ENCODE peak calls at places on chromosomes 7 and 10, in ten cellular contexts. P is NCI-H1105 treated with DMSO at 0.1 percent for 48 hours; J is fibroblast of villous mesenchyme; T is activated CD8-positive, alpha-beta memory T cell treated with anti-CD3 and anti-CD28 coated beads, Interleukin-2, amount 50 U/mL, for 48 hours; A is HFFc6; Z is NCI-H748 treated with DMSO at 0.1 percent for 48 hours; B is mucosa of gallbladder; Q is lower leg skin; L is GM03348; G is CD4-positive, CD25-positive, alpha-beta regulatory T cell. D is an unnamed sample.
A peak's percentile ranks its signal among the peaks of the same experiment; 100 is the strongest.

GRCh38 chr7:85608804-85609203 is 421.9 kb upstream of the SEMA3D start:
- DNase-seq in P (no peak), J (no peak), T (no peak), A (no peak), Z (no peak), B (no peak), Q (no peak), L (no peak), G (no peak), D (no peak)

GRCh38 chr10:119449760-119450461 is 92.6 kb downstream of the RGS10 start:
- DNase-seq in P (no peak), J (peak; percentile 86), T (no peak), A (no peak), Z (no peak), B (peak; percentile 53), Q (peak; percentile 75), L (peak; percentile 94), G (no peak), D (peak; percentile 94)

GRCh38 chr7:98319176-98319575 is 37.7 kb downstream of the BRI3 start:
- DNase-seq in P (no peak), J (no peak), T (no peak), A (no peak), Z (no peak), B (no peak), Q (no peak), L (no peak), G (no peak), D (no peak)

GRCh38 chr10:63887026-63887589 is 365.9 kb downstream of the REEP3 start:
- DNase-seq in P (no peak), J (no peak), T (no peak), A (no peak), Z (no peak), B (no peak), Q (no peak), L (no peak), G (no peak), D (no peak)

GRCh38 chr7:139683137-139683871 is 94.5 kb downstream of the HIPK2 start:
- DNase-seq in P (no peak), J (peak; percentile 37), T (no peak), A (peak; percentile 11), Z (no peak), B (no peak), Q (no peak), L (peak; percentile 66), G (no peak), D (no peak)

GRCh38 chr10:129742742-129743550 is 221.1 kb downstream of the EBF3 start:
- DNase-seq in P (no peak), J (no peak), T (peak; percentile 25), A (no peak), Z (no peak), B (peak; percentile 5), Q (no peak), L (no peak), G (no peak), D (peak; percentile 47)

GRCh38 chr7:30752979-30753378 is 1.0 kb downstream of the INMT start:
- DNase-seq in P (no peak), J (peak; percentile 48), T (no peak), A (no peak), Z (no peak), B (peak; percentile 71), Q (no peak), L (peak; percentile 72), G (no peak), D (no peak)

GRCh38 chr10:81472927-81473470 is 402.0 kb upstream of the NRG3 start:
- DNase-seq in P (no peak), J (no peak), T (no peak), A (no peak), Z (no peak), B (no peak), Q (no peak), L (no peak), G (no peak), D (no peak)

GRCh38 chr7:117043051-117043546 is 89.8 kb downstream of the ST7 start:
- DNase-seq in P (no peak), J (peak; percentile 63), T (no peak), A (no peak), Z (no peak), B (no peak), Q (no peak), L (peak; percentile 18), G (no peak), D (no peak)

GRCh38 chr7:26857534-26858228 is 6.7 kb downstream of the SKAP2 start:
- DNase-seq in P (no peak), J (peak; percentile 3), T (no peak), A (no peak), Z (no peak), B (no peak), Q (no peak), L (no peak), G (no peak), D (no peak)

GRCh38 chr10:16016688-16017087 is 156.4 kb upstream of the MINDY3 start:
- DNase-seq in P (no peak), J (no peak), T (no peak), A (no peak), Z (no peak), B (no peak), Q (no peak), L (no peak), G (no peak), D (no peak)

GRCh38 chr7:66099232-66099550 is 15.5 kb upstream of the CRCP start:
- DNase-seq in P (no peak), J (peak; percentile 45), T (no peak), A (no peak), Z (no peak), B (no peak), Q (no peak), L (no peak), G (no peak), D (no peak)

GRCh38 chr10:113971349-113971973 is 72.2 kb upstream of the ADRB1 start:
- DNase-seq in P (no peak), J (no peak), T (no peak), A (no peak), Z (no peak), B (no peak), Q (no peak), L (no peak), G (no peak), D (no peak)

GRCh38 chr10:17923728-17924127 is 28.0 kb upstream of the SLC39A12 start:
- DNase-seq in P (no peak), J (peak; percentile 11), T (no peak), A (peak; percentile 90), Z (no peak), B (no peak), Q (peak; percentile 31), L (peak; percentile 89), G (no peak), D (peak; percentile 88)

GRCh38 chr10:27369832-27370231 is 129.2 kb upstream of the ACBD5 start:
- DNase-seq in P (no peak), J (no peak), T (no peak), A (no peak), Z (no peak), B (no peak), Q (no peak), L (peak; percentile 34), G (peak; percentile 7), D (no peak)

GRCh38 chr7:41084381-41084780 is 618.5 kb downstream of the INHBA start:
- DNase-seq in P (no peak), J (no peak), T (no peak), A (no peak), Z (no peak), B (no peak), Q (no peak), L (no peak), G (no peak), D (no peak)

GRCh38 chr7:112855227-112855626 is 65.0 kb upstream of the TMEM168 start:
- DNase-seq in P (no peak), J (no peak), T (no peak), A (no peak), Z (no peak), B (no peak), Q (no peak), L (no peak), G (no peak), D (no peak)

GRCh38 chr10:33376976-33377657 is 42.6 kb upstream of the NRP1 start:
- DNase-seq in P (no peak), J (peak; percentile 60), T (no peak), A (peak; percentile 62), Z (no peak), B (no peak), Q (no peak), L (peak; percentile 59), G (peak; percentile 7), D (no peak)

GRCh38 chr10:70656489-70656888 is 15.8 kb upstream of the ADAMTS14 start:
- DNase-seq in P (no peak), J (peak; percentile 94), T (peak; percentile 79), A (peak; percentile 93), Z (no peak), B (peak; percentile 26), Q (no peak), L (peak; percentile 94), G (peak; percentile 28), D (no peak)

GRCh38 chr7:22972207-22972606 is 41.7 kb downstream of the HYCC1 start:
- DNase-seq in P (no peak), J (no peak), T (no peak), A (no peak), Z (no peak), B (no peak), Q (no peak), L (no peak), G (no peak), D (no peak)

D was measured in ascending aorta.